ENCODE peak calls at places on chromosome 15, in five cellular contexts. K is dorsolateral prefrontal cortex, O is AG09309, B is astrocyte of the cerebellum, L is fibroblast of mammary gland. S is an unnamed sample.

GRCh38 chr15:60690350-60690961 is 211.5 kb upstream of the ICE2 start:
- DNase-seq in K (no peak), B (no peak), O (no peak), L (no peak), S (no peak)

GRCh38 chr15:100234158-100235029 is 107.4 kb downstream of the ADAMTS17 start:
- DNase-seq in K (no peak), B (peak), L (no peak), O (no peak), S (no peak)

GRCh38 chr15:70269991-70270751 is 172.5 kb upstream of the TLE3 start:
- DNase-seq in B (no peak), L (peak), O (no peak), K (no peak), S (no peak)

GRCh38 chr15:74333662-74334061 is 33.8 kb downstream of the CYP11A1 start:
- DNase-seq in B (no peak), O (no peak), L (no peak), K (no peak), S (no peak)

GRCh38 chr15:25883860-25884259 is 20.7 kb upstream of the ATP10A start:
- DNase-seq in B (peak), O (peak), K (no peak), L (peak), S (peak)

GRCh38 chr15:68374346-68374745 is 57.6 kb downstream of the ITGA11 start:
- DNase-seq in B (no peak), L (no peak), K (no peak), O (no peak), S (no peak)

GRCh38 chr15:59543721-59544547 is 67.6 kb upstream of the GCNT3 start:
- DNase-seq in L (no peak), K (no peak), B (no peak), O (no peak), S (no peak)

GRCh38 chr15:68818088-68818670 is 2.5 kb downstream of the ANP32A start:
- DNase-seq in O (no peak), K (peak), B (no peak), L (peak), S (no peak)

GRCh38 chr15:61319892-61320291 is 90.8 kb upstream of the RORA start:
- DNase-seq in B (no peak), O (no peak), K (no peak), L (no peak), S (no peak)

GRCh38 chr15:76172782-76173181 is 113.0 kb downstream of the TMEM266 start:
- DNase-seq in K (no peak), L (no peak), O (no peak), B (no peak), S (no peak)

GRCh38 chr15:76492538-76492937 is 156.0 kb downstream of the ISL2 start:
- DNase-seq in O (no peak), L (no peak), K (no peak), B (no peak), S (no peak)

GRCh38 chr15:20358066-20358780 is 183.4 kb downstream of the GOLGA6L6 start:
- DNase-seq in L (no peak), O (no peak), B (no peak), K (peak), S (no peak)

GRCh38 chr15:80951941-80952340 is 37.7 kb downstream of the MESD start:
- DNase-seq in O (no peak), K (no peak), B (no peak), L (no peak), S (no peak)

GRCh38 chr15:90959028-90959595 is 4.4 kb downstream of the RCCD1 start:
- DNase-seq in L (no peak), K (no peak), B (no peak), O (no peak), S (no peak)

GRCh38 chr15:90955911-90956310 is 1.2 kb downstream of the RCCD1 start:
- DNase-seq in B (no peak), O (no peak), K (no peak), L (no peak), S (no peak)

GRCh38 chr15:90957105-90957790 is 2.6 kb downstream of the RCCD1 start:
- DNase-seq in O (no peak), K (no peak), L (peak), B (no peak), S (no peak)

GRCh38 chr15:90956551-90957104 is 1.9 kb downstream of the RCCD1 start:
- DNase-seq in K (peak), L (peak), O (no peak), B (no peak), S (no peak)

GRCh38 chr15:90957791-90958190 is 3.1 kb downstream of the RCCD1 start:
- DNase-seq in O (no peak), B (no peak), K (no peak), L (no peak), S (no peak)
- H3K4me3 ChIP-seq in O (peak), B (peak), K (peak), L (peak), S (peak)

GRCh38 chr15:46089438-46090044 is 454.7 kb downstream of the SQOR start:
- DNase-seq in B (no peak), O (no peak), K (no peak), L (no peak), S (no peak)

GRCh38 chr15:46088486-46089437 is 453.9 kb downstream of the SQOR start:
- DNase-seq in L (no peak), O (no peak), B (no peak), K (no peak), S (no peak)

GRCh38 chr15:46091860-46092450 is 457.1 kb downstream of the SQOR start:
- DNase-seq in K (no peak), L (peak), O (no peak), B (no peak), S (no peak)
- TF ChIP-seq CTCF in K (peak), L (peak), O (peak), B (peak), S (peak)

GRCh38 chr15:92682772-92683510 is 27.4 kb upstream of the FAM174B start:
- DNase-seq in B (no peak), L (peak), K (no peak), O (peak), S (no peak)
- H3K4me3 ChIP-seq in B (no peak), L (no peak), K (no peak), O (no peak), S (no peak)

GRCh38 chr15:57196865-57197264 is 179.4 kb upstream of the CGNL1 start:
- DNase-seq in B (no peak), K (no peak), O (no peak), L (no peak), S (no peak)
- TF ChIP-seq CTCF in B (no peak), K (no peak), O (no peak), L (no peak), S (no peak)

GRCh38 chr15:71691700-71692417 is 118.5 kb upstream of the NR2E3 start:
- DNase-seq in O (peak), L (peak), B (peak), K (no peak), S (peak)
- H3K4me3 ChIP-seq in O (no peak), L (no peak), B (no peak), K (no peak), S (peak)

DNA sequence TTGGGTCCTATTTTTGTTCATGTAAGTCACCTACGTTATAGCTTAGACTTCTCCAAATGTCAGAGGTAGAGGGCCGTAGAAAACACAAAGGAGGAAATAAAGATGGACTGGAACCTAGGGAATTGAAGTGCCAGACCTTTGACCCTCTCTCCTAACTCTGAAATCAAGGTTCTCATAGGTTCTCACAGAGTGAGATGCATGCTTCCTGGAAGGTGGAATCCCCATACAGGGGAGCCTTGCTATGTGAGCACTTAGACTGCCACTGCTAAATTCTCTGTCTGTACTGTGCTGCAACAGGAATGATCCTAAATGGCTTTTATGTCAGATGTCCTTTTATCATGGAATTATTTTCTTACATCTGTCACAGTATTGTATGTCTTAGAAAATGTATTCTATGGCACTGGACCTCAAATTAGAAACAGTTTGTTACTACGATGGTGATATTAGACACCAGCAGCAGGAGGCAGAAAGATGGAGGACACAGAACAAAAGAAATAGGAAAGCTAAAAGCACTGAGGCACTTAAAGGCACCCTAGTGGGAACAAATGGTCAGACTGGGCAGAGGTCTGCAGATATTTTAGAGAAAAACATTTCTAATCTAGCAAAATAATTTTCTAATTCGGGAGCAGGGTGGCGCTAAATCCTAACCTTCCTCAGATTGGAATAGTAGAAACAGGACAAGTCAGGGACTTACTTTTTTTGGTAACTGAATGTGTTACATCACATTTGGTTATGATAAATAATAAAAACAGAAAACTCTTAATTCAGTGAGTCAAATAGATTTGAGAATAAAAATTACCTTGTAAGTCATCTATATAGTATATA is 60.2 kb upstream of the CDAN1 start:
- DNase-seq in O (no peak), L (peak), B (peak), K (no peak), S (no peak)
- TF ChIP-seq CTCF in O (no peak), L (no peak), B (no peak), K (no peak), S (no peak)

GRCh38 chr15:65027593-65027992 is 1.8 kb downstream of the MTFMT start:
- DNase-seq in L (no peak), O (no peak), B (no peak), K (no peak), S (no peak)
- H3K4me3 ChIP-seq in L (no peak), O (no peak), B (no peak), K (no peak), S (peak)

GRCh38 chr15:48459571-48460461 is 128.6 kb downstream of the DUT start:
- DNase-seq in K (no peak), O (peak), L (peak), B (no peak), S (no peak)
- TF ChIP-seq CTCF in K (no peak), O (peak), L (peak), B (no peak), S (no peak)